ENCODE peak calls at places on chromosomes 4 and X, in seven cellular contexts. One of them, this sample, is unnamed.

GRCh38 chrX:149531599-149531998 is 9.2 kb upstream of the EOLA1 start:
- DNase-seq in right atrium auricular region: no peak
- DNase-seq in IMR-90: no peak
- DNase-seq in tibial nerve: no peak
- DNase-seq in colonic mucosa: no peak
- DNase-seq in HCT116: no peak
- DNase-seq in upper lobe of right lung: no peak
- DNase-seq in this sample: no peak

GRCh38 chr4:84962102-84962501 is 4.4 kb downstream of the WDFY3 start:
- DNase-seq in HCT116: no peak
- DNase-seq in colonic mucosa: no peak
- DNase-seq in upper lobe of right lung: no peak
- DNase-seq in IMR-90: no peak
- DNase-seq in tibial nerve: no peak
- DNase-seq in right atrium auricular region: no peak
- DNase-seq in this sample: no peak

GRCh38 chr4:142406051-142406549 is 440.0 kb downstream of the INPP4B start:
- DNase-seq in tibial nerve: no peak
- DNase-seq in HCT116: no peak
- DNase-seq in colonic mucosa: no peak
- DNase-seq in right atrium auricular region: no peak
- DNase-seq in upper lobe of right lung: no peak
- DNase-seq in IMR-90: no peak
- DNase-seq in this sample: no peak

GRCh38 chr4:54683616-54684346 is 26.0 kb downstream of the KIT start:
- DNase-seq in IMR-90: no peak
- DNase-seq in upper lobe of right lung: no peak
- DNase-seq in colonic mucosa: no peak
- DNase-seq in tibial nerve: no peak
- DNase-seq in right atrium auricular region: no peak
- DNase-seq in HCT116: peak; percentile 37
- DNase-seq in this sample: no peak

GRCh38 chr4:138741778-138742377 is 273.7 kb upstream of the NOCT start:
- DNase-seq in right atrium auricular region: no peak
- DNase-seq in HCT116: no peak
- DNase-seq in colonic mucosa: no peak
- DNase-seq in IMR-90: no peak
- DNase-seq in tibial nerve: no peak
- DNase-seq in upper lobe of right lung: no peak
- DNase-seq in this sample: no peak

GRCh38 chrX:106898462-106898861 is 4.7 kb downstream of the RIPPLY1 start:
- DNase-seq in right atrium auricular region: no peak
- DNase-seq in IMR-90: peak; percentile 53
- DNase-seq in HCT116: no peak
- DNase-seq in colonic mucosa: no peak
- DNase-seq in tibial nerve: no peak
- DNase-seq in upper lobe of right lung: no peak
- DNase-seq in this sample: no peak

GRCh38 chrX:57453901-57454300 is 137.9 kb upstream of the ZXDB start:
- DNase-seq in upper lobe of right lung: no peak
- DNase-seq in colonic mucosa: no peak
- DNase-seq in right atrium auricular region: no peak
- DNase-seq in IMR-90: peak; percentile 4
- DNase-seq in HCT116: no peak
- DNase-seq in tibial nerve: no peak
- DNase-seq in this sample: no peak

GRCh38 chrX:19756577-19757131 is 130.7 kb downstream of the SH3KBP1 start:
- DNase-seq in upper lobe of right lung: no peak
- DNase-seq in tibial nerve: no peak
- DNase-seq in HCT116: no peak
- DNase-seq in colonic mucosa: no peak
- DNase-seq in right atrium auricular region: no peak
- DNase-seq in IMR-90: no peak
- DNase-seq in this sample: no peak

GRCh38 chrX:15686818-15687685 is 22.4 kb upstream of the CLTRN start:
- DNase-seq in tibial nerve: peak; percentile 16
- DNase-seq in upper lobe of right lung: no peak
- DNase-seq in IMR-90: peak; percentile 61
- DNase-seq in HCT116: peak; percentile 8
- DNase-seq in right atrium auricular region: no peak
- DNase-seq in colonic mucosa: peak; percentile 71
- DNase-seq in this sample: peak; percentile 45

GRCh38 chr4:182293836-182294235 is 50.6 kb downstream of the TENM3 start:
- DNase-seq in tibial nerve: no peak
- DNase-seq in colonic mucosa: no peak
- DNase-seq in HCT116: no peak
- DNase-seq in IMR-90: no peak
- DNase-seq in right atrium auricular region: no peak
- DNase-seq in upper lobe of right lung: no peak
- DNase-seq in this sample: no peak

GRCh38 chrX:41722220-41722619 is 1.8 kb upstream of the GPR82 start:
- DNase-seq in HCT116: no peak
- DNase-seq in right atrium auricular region: no peak
- DNase-seq in upper lobe of right lung: no peak
- DNase-seq in tibial nerve: no peak
- DNase-seq in colonic mucosa: no peak
- DNase-seq in IMR-90: no peak
- DNase-seq in this sample: no peak

GRCh38 chrX:41721590-41721989 is 2.4 kb upstream of the GPR82 start:
- DNase-seq in tibial nerve: no peak
- DNase-seq in IMR-90: no peak
- DNase-seq in colonic mucosa: no peak
- DNase-seq in upper lobe of right lung: no peak
- DNase-seq in HCT116: no peak
- DNase-seq in right atrium auricular region: no peak
- DNase-seq in this sample: no peak

GRCh38 chrX:41722816-41723215 is 1.2 kb upstream of the GPR82 start:
- DNase-seq in HCT116: no peak
- DNase-seq in tibial nerve: no peak
- DNase-seq in colonic mucosa: no peak
- DNase-seq in right atrium auricular region: no peak
- DNase-seq in upper lobe of right lung: no peak
- DNase-seq in IMR-90: peak; percentile 61
- DNase-seq in this sample: no peak

GRCh38 chrX:41723305-41723704 is 676 bp upstream of the GPR82 start:
- DNase-seq in right atrium auricular region: no peak
- DNase-seq in colonic mucosa: no peak
- DNase-seq in upper lobe of right lung: no peak
- DNase-seq in HCT116: no peak
- DNase-seq in IMR-90: peak; percentile 4
- DNase-seq in tibial nerve: no peak
- DNase-seq in this sample: no peak

GRCh38 chrX:41723821-41724220 is at the start of gene GPR82:
- DNase-seq in tibial nerve: no peak
- DNase-seq in IMR-90: no peak
- DNase-seq in upper lobe of right lung: no peak
- DNase-seq in HCT116: no peak
- DNase-seq in colonic mucosa: no peak
- DNase-seq in right atrium auricular region: no peak
- DNase-seq in this sample: no peak
- H3K4me3 ChIP-seq in tibial nerve: no peak within 1 kb of the TSS
- H3K4me3 ChIP-seq in IMR-90: no peak within 1 kb of the TSS
- H3K4me3 ChIP-seq in upper lobe of right lung: peak within 1 kb of the TSS; percentile 10
- H3K4me3 ChIP-seq in HCT116: no peak within 1 kb of the TSS
- H3K4me3 ChIP-seq in colonic mucosa: no peak within 1 kb of the TSS
- H3K4me3 ChIP-seq in right atrium auricular region: no peak within 1 kb of the TSS
- H3K4me3 ChIP-seq in this sample: no peak within 1 kb of the TSS

DNA sequence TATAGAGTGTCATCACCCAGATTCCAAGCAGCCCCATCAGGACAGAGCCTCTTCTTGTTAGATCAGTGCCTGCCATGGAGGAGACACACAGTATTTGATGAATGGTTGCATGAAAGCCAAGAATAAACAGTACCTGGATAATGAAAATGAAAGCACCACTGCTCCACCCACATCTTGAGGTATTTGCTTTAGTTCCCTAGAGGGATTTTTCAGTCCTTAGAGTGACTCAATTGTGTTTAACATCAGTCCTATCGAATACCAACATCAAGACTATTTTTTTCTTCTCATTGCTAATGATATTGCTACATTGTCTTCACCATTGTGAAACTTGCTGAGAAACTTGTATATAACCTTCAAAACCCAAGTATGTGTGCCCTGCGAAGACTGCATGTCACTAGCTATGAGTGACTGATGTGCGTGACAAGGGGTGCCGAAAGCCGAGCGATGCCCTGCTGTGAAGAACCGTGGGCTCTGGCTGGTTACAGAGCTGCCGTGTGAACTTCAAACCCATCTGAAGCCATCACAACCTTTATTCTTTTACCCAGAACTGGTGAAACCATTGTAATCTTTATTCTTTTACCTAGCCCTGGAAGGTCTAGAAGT is 211.3 kb upstream of the FAT1 start:
- DNase-seq in IMR-90: no peak
- DNase-seq in colonic mucosa: peak; percentile 55
- DNase-seq in upper lobe of right lung: no peak
- DNase-seq in HCT116: no peak
- DNase-seq in right atrium auricular region: no peak
- DNase-seq in tibial nerve: no peak
- DNase-seq in this sample: no peak
- H3K27ac ChIP-seq in IMR-90: no peak overlapping the region
- H3K27ac ChIP-seq in colonic mucosa: peak overlapping the region; percentile 74
- H3K27ac ChIP-seq in upper lobe of right lung: no peak overlapping the region
- H3K27ac ChIP-seq in HCT116: peak overlapping the region; percentile 77
- H3K27ac ChIP-seq in right atrium auricular region: no peak overlapping the region
- H3K27ac ChIP-seq in tibial nerve: no peak overlapping the region
- H3K27ac ChIP-seq in this sample: no peak overlapping the region

GRCh38 chr4:82886145-82886942 is 4.6 kb downstream of the SEC31A start:
- DNase-seq in IMR-90: no peak
- DNase-seq in tibial nerve: no peak
- DNase-seq in colonic mucosa: no peak
- DNase-seq in upper lobe of right lung: no peak
- DNase-seq in HCT116: no peak
- DNase-seq in right atrium auricular region: no peak
- DNase-seq in this sample: no peak
- H3K4me1 ChIP-seq in IMR-90: peaks cover 3% of the 10 kb centered on the region
- H3K4me1 ChIP-seq in tibial nerve: no peaks in the 10 kb centered on the region
- H3K4me1 ChIP-seq in colonic mucosa: no peaks in the 10 kb centered on the region
- H3K4me1 ChIP-seq in upper lobe of right lung: peaks cover 42% of the 10 kb centered on the region
- H3K4me1 ChIP-seq in HCT116: peaks cover 12% of the 10 kb centered on the region
- H3K4me1 ChIP-seq in right atrium auricular region: peaks cover 36% of the 10 kb centered on the region
- H3K4me1 ChIP-seq in this sample: peaks cover 11% of the 10 kb centered on the region

DNA sequence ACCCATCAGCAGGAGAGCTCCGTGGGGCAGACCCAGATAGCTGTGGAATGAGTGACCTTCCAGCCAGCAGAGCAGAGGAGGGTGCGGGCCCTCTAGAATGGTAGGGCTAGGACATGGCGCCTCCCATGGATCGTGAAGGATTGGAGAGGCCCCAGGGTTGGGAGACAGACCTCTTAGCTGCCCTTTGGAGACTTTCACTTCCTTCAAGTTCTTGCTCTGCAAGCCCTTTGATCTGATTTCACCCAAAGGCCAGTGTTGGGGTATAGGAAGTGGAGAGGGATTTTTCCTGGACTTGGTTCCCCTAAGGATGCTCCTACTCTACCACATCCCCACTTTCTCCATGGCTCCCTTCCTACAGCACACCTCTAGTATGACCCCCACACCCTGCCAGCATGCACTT is 3.0 kb downstream of the SASH3 start:
- DNase-seq in colonic mucosa: no peak
- DNase-seq in IMR-90: no peak
- DNase-seq in HCT116: no peak
- DNase-seq in upper lobe of right lung: no peak
- DNase-seq in tibial nerve: no peak
- DNase-seq in right atrium auricular region: no peak
- DNase-seq in this sample: no peak
- H3K4me3 ChIP-seq in colonic mucosa: peak overlapping the region; percentile 9
- H3K4me3 ChIP-seq in IMR-90: no peak overlapping the region
- H3K4me3 ChIP-seq in HCT116: no peak overlapping the region
- H3K4me3 ChIP-seq in upper lobe of right lung: no peak overlapping the region
- H3K4me3 ChIP-seq in tibial nerve: no peak overlapping the region
- H3K4me3 ChIP-seq in right atrium auricular region: no peak overlapping the region
- H3K4me3 ChIP-seq in this sample: peak overlapping the region; percentile 42

DNA sequence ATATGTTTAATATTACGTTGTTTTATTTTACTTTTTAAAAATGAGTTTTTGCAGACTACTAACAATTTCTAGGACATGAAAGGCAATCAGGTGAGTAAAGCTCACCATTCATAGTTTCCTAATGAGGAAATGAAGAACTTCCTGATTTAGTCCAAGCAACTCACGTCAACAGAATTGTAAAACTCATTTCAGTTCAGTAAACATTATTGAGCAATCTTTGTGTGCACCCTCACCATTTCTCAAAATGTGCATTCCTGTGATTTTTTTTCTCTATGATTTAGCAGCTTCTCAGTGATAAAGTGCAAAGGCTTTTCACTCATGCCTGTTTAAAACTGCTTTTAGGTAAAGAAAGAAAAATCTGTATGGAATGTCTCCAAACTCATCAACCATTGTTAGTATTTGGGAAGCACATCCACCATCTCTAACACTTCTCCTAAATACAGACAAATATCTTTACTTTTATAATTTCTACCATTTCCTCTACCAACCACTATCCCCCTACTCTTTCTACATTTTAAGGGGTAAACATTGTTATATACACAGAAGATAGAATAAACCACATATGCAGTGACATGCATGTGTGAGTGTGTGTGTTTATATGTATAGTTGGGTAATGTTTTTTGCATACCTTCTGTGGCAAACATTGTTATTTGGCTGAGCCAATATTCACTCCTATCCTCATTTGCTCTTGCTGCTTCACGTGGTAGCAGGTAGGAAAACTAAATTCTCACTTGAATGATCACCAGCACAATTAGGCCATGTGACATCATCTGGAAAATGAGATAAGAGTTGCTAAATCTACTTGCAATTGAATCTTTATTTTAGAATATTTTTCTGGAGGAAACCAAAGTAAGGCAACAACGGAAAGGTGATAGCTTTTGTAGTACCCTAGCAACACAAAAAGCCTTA is 54.7 kb upstream of the PRDM8 start:
- DNase-seq in IMR-90: no peak
- DNase-seq in HCT116: no peak
- DNase-seq in right atrium auricular region: no peak
- DNase-seq in upper lobe of right lung: no peak
- DNase-seq in colonic mucosa: no peak
- DNase-seq in tibial nerve: no peak
- DNase-seq in this sample: no peak
- H3K27ac ChIP-seq in IMR-90: no peak overlapping the region
- H3K27ac ChIP-seq in HCT116: no peak overlapping the region
- H3K27ac ChIP-seq in right atrium auricular region: peak overlapping the region; percentile 6
- H3K27ac ChIP-seq in upper lobe of right lung: no peak overlapping the region
- H3K27ac ChIP-seq in colonic mucosa: no peak overlapping the region
- H3K27ac ChIP-seq in tibial nerve: no peak overlapping the region
- H3K27ac ChIP-seq in this sample: no peak overlapping the region